ENCODE peak calls at places on chromosome 15, in six cellular contexts. X is GM12878, E is K562, S is upper lobe of left lung, Z is stomach, Q is esophagus muscularis mucosa. M is an unnamed sample.

GRCh38 chr15:89391685-89392257 is 57.1 kb upstream of the POLG start:
- DNase-seq in X (no peak), E (no peak), S (peak; percentile 34), Z (no peak), Q (no peak), M (peak; percentile 38)

GRCh38 chr15:69265347-69265955 is 33.3 kb upstream of the PAQR5 start:
- DNase-seq in X (no peak), E (peak; percentile 27), S (no peak), Z (no peak), Q (no peak), M (no peak)

GRCh38 chr15:66706225-66706732 is 4.2 kb downstream of the SMAD6 start:
- DNase-seq in X (no peak), E (peak; percentile 68), S (peak; percentile 80), Z (peak; percentile 63), Q (no peak), M (no peak)

GRCh38 chr15:42282344-42282743 is 9.1 kb upstream of the TMEM87A start:
- DNase-seq in X (no peak), E (no peak), S (no peak), Z (no peak), Q (no peak), M (no peak)

GRCh38 chr15:67968564-67969440 is 85.3 kb upstream of the PIAS1 start:
- DNase-seq in X (no peak), E (no peak), S (no peak), Z (no peak), Q (no peak), M (no peak)

GRCh38 chr15:80179025-80179759 is 26.4 kb downstream of the FAH start:
- DNase-seq in X (no peak), E (no peak), S (no peak), Z (peak; percentile 34), Q (no peak), M (no peak)

GRCh38 chr15:50764331-50765201 is 940 bp downstream of the SPPL2A start:
- DNase-seq in X (peak; percentile 43), E (peak; percentile 24), S (no peak), Z (no peak), Q (no peak), M (no peak)

GRCh38 chr15:45536951-45537350 is 14.4 kb upstream of the SLC30A4 start:
- DNase-seq in X (no peak), E (peak; percentile 13), S (no peak), Z (no peak), Q (no peak), M (no peak)

GRCh38 chr15:31459011-31459748 is 132.5 kb downstream of the KLF13 start:
- DNase-seq in X (peak; percentile 77), E (no peak), S (no peak), Z (peak; percentile 26), Q (no peak), M (no peak)

GRCh38 chr15:75989045-75989444 is 23.2 kb downstream of the NRG4 start:
- DNase-seq in X (no peak), E (no peak), S (no peak), Z (no peak), Q (no peak), M (no peak)

GRCh38 chr15:94119923-94120775 is 111.2 kb upstream of the MCTP2 start:
- DNase-seq in X (peak; percentile 49), E (peak; percentile 53), S (no peak), Z (peak; percentile 60), Q (no peak), M (no peak)

GRCh38 chr15:37771462-37771861 is 163.0 kb upstream of the TMCO5A start:
- DNase-seq in X (no peak), E (no peak), S (no peak), Z (no peak), Q (no peak), M (no peak)

GRCh38 chr15:29593629-29594028 is 228.6 kb downstream of the TJP1 start:
- DNase-seq in X (no peak), E (no peak), S (no peak), Z (no peak), Q (peak; percentile 31), M (no peak)

GRCh38 chr15:29103825-29104565 is 165.6 kb downstream of the NSMCE3 start:
- DNase-seq in X (no peak), E (no peak), S (peak; percentile 93), Z (peak; percentile 44), Q (no peak), M (peak; percentile 89)

GRCh38 chr15:88256261-88257230 is at the start of gene NTRK3:
- DNase-seq in X (no peak), E (no peak), S (peak; percentile 83), Z (no peak), Q (no peak), M (no peak)

GRCh38 chr15:60179786-60180391 is 175.8 kb downstream of the FOXB1 start:
- DNase-seq in X (peak; percentile 3), E (peak; percentile 40), S (no peak), Z (no peak), Q (no peak), M (no peak)

GRCh38 chr15:38996111-38996541 is 431.5 kb upstream of the RASGRP1 start:
- DNase-seq in X (no peak), E (no peak), S (no peak), Z (no peak), Q (no peak), M (no peak)

GRCh38 chr15:67050062-67050461 is 15.3 kb upstream of the SMAD3 start:
- DNase-seq in X (no peak), E (no peak), S (no peak), Z (no peak), Q (no peak), M (no peak)

GRCh38 chr15:64014995-64015394 is 31.3 kb downstream of the DAPK2 start:
- DNase-seq in X (no peak), E (no peak), S (no peak), Z (peak; percentile 83), Q (no peak), M (no peak)

GRCh38 chr15:101357333-101357732 is 62.3 kb upstream of the SNRPA1 start:
- DNase-seq in X (no peak), E (peak; percentile 6), S (peak; percentile 72), Z (peak; percentile 85), Q (no peak), M (no peak)

GRCh38 chr15:58537480-58537879 is 105.7 kb downstream of the LIPC start:
- DNase-seq in X (no peak), E (no peak), S (no peak), Z (no peak), Q (no peak), M (no peak)

GRCh38 chr15:37981781-37982180 is 47.3 kb downstream of the TMCO5A start:
- DNase-seq in X (no peak), E (peak; percentile 25), S (no peak), Z (no peak), Q (no peak), M (no peak)

GRCh38 chr15:60423540-60423939 is 25.8 kb upstream of the ANXA2 start:
- DNase-seq in X (no peak), E (peak; percentile 40), S (no peak), Z (no peak), Q (no peak), M (no peak)

GRCh38 chr15:32746116-32746857 is 28.5 kb downstream of the GREM1 start:
- DNase-seq in X (no peak), E (no peak), S (no peak), Z (no peak), Q (no peak), M (no peak)

GRCh38 chr15:81297580-81298575 is 26.1 kb downstream of the STARD5 start:
- DNase-seq in X (no peak), E (no peak), S (no peak), Z (no peak), Q (no peak), M (peak; percentile 74)

GRCh38 chr15:58438956-58439355 is 7.2 kb downstream of the LIPC start:
- DNase-seq in X (no peak), E (peak; percentile 72), S (no peak), Z (no peak), Q (no peak), M (no peak)

GRCh38 chr15:57732526-57733331 is 26.2 kb downstream of the POLR2M start:
- DNase-seq in X (no peak), E (peak; percentile 78), S (no peak), Z (peak; percentile 63), Q (peak; percentile 90), M (no peak)

GRCh38 chr15:52805351-52806283 is 15.5 kb upstream of the ONECUT1 start:
- DNase-seq in X (no peak), E (no peak), S (peak; percentile 84), Z (no peak), Q (no peak), M (peak; percentile 74)

DNA sequence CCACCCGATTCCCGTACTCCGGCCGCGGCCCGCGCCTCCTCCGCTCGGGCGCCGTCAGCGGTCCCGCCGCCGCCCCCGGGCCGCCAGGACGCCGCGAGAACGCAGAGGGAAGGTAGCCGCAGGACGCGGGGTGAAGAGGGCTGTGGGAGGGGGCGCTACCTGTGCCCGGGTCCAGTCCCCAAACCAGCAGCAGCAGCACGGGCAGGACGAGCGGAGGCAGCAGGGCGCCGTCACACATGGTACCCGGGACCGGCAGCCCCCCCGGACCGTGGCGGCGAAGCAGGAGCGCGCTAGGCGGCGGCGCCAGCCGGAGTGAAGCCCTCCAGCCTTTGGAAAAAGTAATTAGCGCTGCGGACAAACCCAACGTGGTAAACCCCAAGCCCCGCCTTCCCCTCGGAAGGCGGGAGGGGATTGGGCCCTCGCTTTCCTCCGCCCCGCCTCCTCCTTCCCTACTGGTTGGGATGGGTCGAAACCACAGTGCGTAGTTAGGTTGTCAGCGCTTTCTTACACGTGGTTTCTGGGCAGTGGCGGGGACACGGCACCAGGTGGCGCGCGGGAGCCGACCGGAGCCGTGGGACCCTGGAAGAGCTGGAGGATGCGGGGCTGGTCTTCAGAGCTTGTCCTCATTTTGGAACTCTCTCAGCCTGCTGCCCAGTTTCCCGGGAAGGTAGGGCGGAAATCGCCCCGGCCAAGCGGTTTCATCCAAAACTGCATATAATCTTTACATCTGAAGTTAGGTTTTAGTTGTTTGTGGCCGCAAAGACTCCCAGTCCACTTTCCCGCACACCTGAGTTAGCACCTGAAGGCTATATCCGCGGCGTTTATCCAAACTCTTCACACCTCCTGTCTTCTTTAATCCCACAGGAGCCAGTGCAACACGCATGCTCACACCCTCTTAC is at the start of gene ADAMTS17:
- DNase-seq in X (peak; percentile 17), E (peak; percentile 25), S (peak; percentile 98), Z (peak; percentile 97), Q (peak; percentile 99), M (peak; percentile 96)
- TF ChIP-seq POLR2A in X (no peak), E (no peak), S (no peak), Z (peak; percentile 63), Q (peak; percentile 77), M (no peak)

GRCh38 chr15:73927003-73927475 is 777 bp downstream of the LOXL1 start:
- DNase-seq in X (no peak), E (no peak), S (peak; percentile 92), Z (peak; percentile 86), Q (no peak), M (peak; percentile 91)
- H3K4me3 ChIP-seq in X (no peak overlapping the region), E (no peak overlapping the region), S (peak overlapping the region; percentile 48), Z (peak overlapping the region; percentile 65), Q (peak overlapping the region; percentile 74), M (peak overlapping the region; percentile 57)

GRCh38 chr15:62896969-62897486 is 145.5 kb upstream of the TPM1 start:
- DNase-seq in X (no peak), E (peak; percentile 67), S (peak; percentile 86), Z (peak; percentile 88), Q (peak; percentile 95), M (no peak)
- TF ChIP-seq POLR2AphosphoS5 in X (no peak), E (no peak), S (no peak), Z (peak; percentile 83), Q (peak; percentile 95), M (peak; percentile 35)

DNA sequence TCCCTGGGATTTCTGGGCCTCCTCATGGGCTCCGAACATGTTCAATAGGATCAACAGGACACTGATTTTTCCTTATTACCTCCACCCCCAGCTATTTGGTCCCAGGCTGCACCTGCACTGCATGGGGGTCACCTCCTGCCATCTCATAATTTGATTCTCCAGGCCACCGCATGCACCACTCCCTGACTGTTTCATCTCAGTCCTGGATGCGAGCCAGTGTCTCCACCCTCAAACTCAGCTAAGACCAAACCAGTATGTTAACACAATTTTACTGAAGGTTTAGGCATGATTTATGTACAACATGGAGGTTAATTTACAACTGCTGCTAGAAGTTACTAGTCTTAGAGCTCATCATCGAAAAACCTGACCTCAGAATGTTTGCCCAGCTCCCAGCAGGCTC is 249.5 kb downstream of the UACA start:
- DNase-seq in X (no peak), E (no peak), S (no peak), Z (no peak), Q (no peak), M (peak; percentile 23)
- TF ChIP-seq POLR2A in X (no peak), E (no peak), S (no peak), Z (no peak), Q (no peak), M (no peak)

M was measured in spleen.